ENCODE peak calls at places on chromosomes 2 and 18, in five cellular contexts. N, T, X, I and K are unnamed samples. For H3K4me1, the result is how much of the 10 kb centered on the place peaks cover.

GRCh38 chr2:85789271-85789670 is 35.5 kb downstream of the ATOH8 start:
- DNase-seq in N (no peak), T (no peak), X (no peak), I (no peak), K (no peak)

GRCh38 chr2:64804651-64805050 is 150.9 kb upstream of the SERTAD2 start:
- DNase-seq in N (no peak), T (no peak), X (peak), I (peak), K (no peak)

GRCh38 chr18:46411862-46412690 is 244.9 kb downstream of the LOXHD1 start:
- DNase-seq in N (peak), T (no peak), X (no peak), I (no peak), K (no peak)

GRCh38 chr2:170236639-170237037 is 58.7 kb downstream of the MYO3B start:
- DNase-seq in N (peak), T (no peak), X (no peak), I (no peak), K (no peak)

GRCh38 chr2:240836781-240837467 is 16.9 kb upstream of the KIF1A start:
- DNase-seq in N (no peak), T (no peak), X (peak), I (no peak), K (no peak)

GRCh38 chr18:78672862-78673446 is 306.7 kb upstream of the SALL3 start:
- DNase-seq in N (no peak), T (no peak), X (no peak), I (no peak), K (no peak)

GRCh38 chr2:62340981-62341624 is 145.2 kb downstream of the B3GNT2 start:
- DNase-seq in N (peak), T (no peak), X (no peak), I (peak), K (no peak)

GRCh38 chr2:177332041-177332991 is 60.3 kb upstream of the AGPS start:
- DNase-seq in N (peak), T (peak), X (peak), I (peak), K (peak)

GRCh38 chr18:56240405-56240804 is 398.0 kb downstream of the TXNL1 start:
- DNase-seq in N (no peak), T (no peak), X (peak), I (peak), K (no peak)

GRCh38 chr2:86337235-86338099 is at the start of gene REEP1:
- DNase-seq in N (peak), T (peak), X (no peak), I (peak), K (peak)

GRCh38 chr18:61290616-61291015 is 42.6 kb upstream of the CDH20 start:
- DNase-seq in N (peak), T (no peak), X (no peak), I (no peak), K (peak)

GRCh38 chr2:46097714-46098480 is 199.3 kb upstream of the EPAS1 start:
- DNase-seq in N (peak), T (no peak), X (peak), I (peak), K (peak)

GRCh38 chr2:240917009-240917683 is 11.0 kb downstream of the CROCC2 start:
- DNase-seq in N (no peak), T (no peak), X (no peak), I (no peak), K (no peak)

GRCh38 chr2:101986386-101986785 is 5.4 kb upstream of the IL1R2 start:
- DNase-seq in N (no peak), T (no peak), X (no peak), I (no peak), K (peak)

GRCh38 chr2:61793389-61793836 is 60.4 kb downstream of the FAM161A start:
- DNase-seq in N (peak), T (peak), X (peak), I (peak), K (peak)

GRCh38 chr2:236773206-236773605 is 203.6 kb downstream of the ACKR3 start:
- DNase-seq in N (no peak), T (no peak), X (no peak), I (no peak), K (no peak)
- H3K18ac ChIP-seq in N (no peak), T (peak), X (no peak), I (no peak), K (peak)

DNA sequence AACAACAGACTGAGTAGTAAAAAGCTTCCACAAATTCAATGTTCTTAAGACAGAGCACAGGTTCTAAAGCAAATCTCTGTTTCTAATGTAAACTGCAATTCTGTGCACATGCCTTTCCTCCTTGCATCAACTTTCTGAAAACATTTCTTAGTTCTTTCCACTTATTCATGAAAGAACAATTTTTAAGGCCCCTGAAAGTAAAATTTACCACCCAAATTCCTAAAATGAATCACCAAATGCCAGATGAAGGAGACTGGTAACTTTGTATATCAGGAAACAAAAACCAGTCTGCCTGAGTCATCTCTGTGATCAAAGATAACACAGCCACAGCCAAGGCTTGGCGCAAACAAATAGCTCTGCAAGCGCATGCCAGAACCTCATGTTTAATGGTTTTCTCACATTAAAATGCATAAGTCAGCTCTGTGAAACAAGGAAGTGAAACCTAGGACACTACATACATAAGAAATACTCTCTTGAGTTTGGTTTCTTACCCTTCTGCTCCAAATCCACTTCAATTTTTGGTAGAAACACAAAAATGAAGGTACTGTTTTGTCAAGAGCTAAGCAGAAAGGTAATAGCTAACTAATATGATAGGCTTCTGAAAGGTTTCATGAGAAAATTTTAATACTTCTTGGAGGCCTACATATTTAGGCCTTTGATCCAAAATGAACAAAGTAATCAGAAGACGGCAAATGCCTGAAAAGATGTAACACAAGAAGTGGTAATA is 169.4 kb downstream of the THADA start:
- DNase-seq in N (peak), T (no peak), X (peak), I (peak), K (peak)
- H3K4me1 ChIP-seq in N (under half), T (under half), X (under half), I (under half), K (under half)

GRCh38 chr2:42133771-42134195 is 35.4 kb upstream of the EML4 start:
- DNase-seq in N (peak), T (no peak), X (no peak), I (peak), K (no peak)

GRCh38 chr2:42129487-42129852 is 39.7 kb upstream of the EML4 start:
- DNase-seq in N (no peak), T (no peak), X (no peak), I (no peak), K (no peak)

GRCh38 chr2:42129947-42130346 is 39.2 kb upstream of the EML4 start:
- DNase-seq in N (no peak), T (no peak), X (no peak), I (no peak), K (no peak)

GRCh38 chr2:42132966-42133641 is 36.0 kb upstream of the EML4 start:
- DNase-seq in N (peak), T (peak), X (peak), I (peak), K (peak)

DNA sequence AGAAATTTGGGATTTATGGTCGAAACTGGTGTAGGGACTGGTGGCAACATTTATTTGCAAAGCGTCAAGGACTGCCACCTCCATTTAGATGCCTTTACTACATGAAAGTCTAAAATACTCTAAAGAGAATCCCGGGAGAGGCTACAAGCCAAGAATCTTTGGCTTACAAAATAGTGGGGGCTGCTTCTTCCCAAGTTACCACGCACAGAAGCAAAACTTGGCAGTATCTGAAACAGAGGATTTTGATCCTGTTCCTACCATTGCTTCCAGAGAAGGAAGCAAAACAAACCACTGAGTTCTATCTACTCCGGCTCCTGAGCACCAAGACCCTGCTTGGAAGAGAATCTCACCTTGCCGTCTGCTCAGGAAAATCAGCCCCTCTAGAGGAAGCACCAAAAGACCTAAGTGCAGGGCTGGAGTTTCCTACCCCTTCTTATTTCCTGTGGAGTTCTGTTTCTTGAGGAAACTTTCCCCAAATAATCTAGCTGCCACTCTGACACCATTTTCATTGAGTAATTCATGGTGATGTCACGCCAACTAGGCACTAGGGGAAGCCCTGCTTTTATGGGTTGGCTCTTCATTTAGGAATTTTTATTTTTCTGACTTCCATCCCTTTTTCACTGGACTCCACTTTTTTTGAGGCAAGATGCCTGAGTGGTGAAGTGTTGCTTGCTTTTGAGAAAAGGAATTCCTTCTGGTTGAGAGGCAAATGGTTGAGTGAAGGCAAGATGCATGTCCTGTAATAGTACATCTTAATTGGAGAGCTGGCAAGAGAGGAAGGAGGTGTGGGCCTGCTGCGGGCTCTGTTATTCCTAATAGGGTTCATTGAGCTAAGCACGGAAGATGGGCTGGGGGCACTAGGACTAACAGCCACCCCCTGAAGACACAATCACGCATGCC is 36.8 kb upstream of the EML4 start:
- DNase-seq in N (no peak), T (no peak), X (peak), I (peak), K (peak)
- H3K4me3 ChIP-seq in N (no peak), T (peak), X (no peak), I (no peak), K (no peak)

DNA sequence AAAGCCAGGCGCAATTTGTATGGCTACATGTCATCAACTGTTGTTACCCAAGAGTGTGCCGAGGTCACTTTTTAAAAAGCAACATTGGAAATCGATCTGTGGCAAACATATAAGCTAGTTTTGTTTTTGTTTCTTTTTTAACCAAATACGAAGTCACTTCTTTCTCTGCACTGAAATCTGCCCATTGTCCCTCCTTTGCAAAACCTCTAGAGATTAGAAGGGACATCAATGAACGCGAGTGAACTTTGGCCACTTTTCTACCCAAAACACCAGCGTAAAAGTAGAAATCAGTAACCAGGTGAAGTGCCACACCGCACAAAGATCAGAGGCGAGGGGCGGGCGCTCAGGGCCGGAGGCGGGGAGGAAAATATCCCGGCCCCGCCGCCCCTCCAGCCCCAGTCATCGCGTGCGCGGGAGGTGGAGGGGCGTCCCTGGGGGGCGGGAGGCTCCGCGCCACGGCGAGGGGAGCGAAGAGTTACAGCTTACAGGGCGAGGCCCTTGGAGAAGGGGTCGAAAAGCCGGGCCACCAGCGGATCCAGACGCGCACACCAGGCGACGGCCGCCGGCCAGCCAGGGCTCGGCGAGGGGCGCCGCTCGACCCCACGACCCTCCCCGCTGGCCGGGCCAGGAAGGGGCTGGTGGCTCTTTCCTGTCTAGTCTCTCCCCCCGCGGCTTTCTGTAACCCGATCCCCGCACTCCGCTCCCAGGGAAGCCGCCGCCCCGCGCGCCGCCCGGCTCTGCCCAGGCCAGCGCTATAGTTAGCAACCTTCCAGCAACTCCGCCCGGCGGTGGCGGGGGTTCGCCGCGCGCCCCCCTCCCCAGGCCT is 993 bp downstream of the RBMS1 start:
- DNase-seq in N (peak), T (peak), X (peak), I (peak), K (peak)
- H3K18ac ChIP-seq in N (peak), T (peak), X (peak), I (peak), K (peak)

DNA sequence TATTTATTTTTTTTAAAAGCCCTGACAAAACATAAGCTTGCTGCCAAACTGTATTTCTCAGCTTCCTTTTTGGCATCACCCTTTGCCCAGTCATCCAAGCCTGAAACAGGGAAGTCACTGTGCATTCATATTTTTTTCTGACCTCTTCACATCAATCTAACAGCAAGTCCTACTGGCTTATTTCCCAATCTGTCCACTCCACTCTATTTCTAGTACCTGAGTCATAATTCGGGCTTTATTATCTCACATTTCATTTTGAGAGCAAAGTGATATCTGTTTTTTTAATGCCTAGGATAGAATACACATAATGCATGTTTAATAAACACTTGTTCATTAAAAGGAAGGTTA is 5.1 kb downstream of the HNMT start:
- DNase-seq in N (no peak), T (no peak), X (peak), I (peak), K (peak)
- H3K4me1 ChIP-seq in N (under half), T (under half), X (under half), I (under half), K (under half)

GRCh38 chr2:206263959-206264603 is 10.4 kb upstream of the ZDBF2 start:
- DNase-seq in N (no peak), T (no peak), X (no peak), I (no peak), K (no peak)
- H3K4me3 ChIP-seq in N (no peak), T (no peak), X (no peak), I (no peak), K (no peak)

DNA sequence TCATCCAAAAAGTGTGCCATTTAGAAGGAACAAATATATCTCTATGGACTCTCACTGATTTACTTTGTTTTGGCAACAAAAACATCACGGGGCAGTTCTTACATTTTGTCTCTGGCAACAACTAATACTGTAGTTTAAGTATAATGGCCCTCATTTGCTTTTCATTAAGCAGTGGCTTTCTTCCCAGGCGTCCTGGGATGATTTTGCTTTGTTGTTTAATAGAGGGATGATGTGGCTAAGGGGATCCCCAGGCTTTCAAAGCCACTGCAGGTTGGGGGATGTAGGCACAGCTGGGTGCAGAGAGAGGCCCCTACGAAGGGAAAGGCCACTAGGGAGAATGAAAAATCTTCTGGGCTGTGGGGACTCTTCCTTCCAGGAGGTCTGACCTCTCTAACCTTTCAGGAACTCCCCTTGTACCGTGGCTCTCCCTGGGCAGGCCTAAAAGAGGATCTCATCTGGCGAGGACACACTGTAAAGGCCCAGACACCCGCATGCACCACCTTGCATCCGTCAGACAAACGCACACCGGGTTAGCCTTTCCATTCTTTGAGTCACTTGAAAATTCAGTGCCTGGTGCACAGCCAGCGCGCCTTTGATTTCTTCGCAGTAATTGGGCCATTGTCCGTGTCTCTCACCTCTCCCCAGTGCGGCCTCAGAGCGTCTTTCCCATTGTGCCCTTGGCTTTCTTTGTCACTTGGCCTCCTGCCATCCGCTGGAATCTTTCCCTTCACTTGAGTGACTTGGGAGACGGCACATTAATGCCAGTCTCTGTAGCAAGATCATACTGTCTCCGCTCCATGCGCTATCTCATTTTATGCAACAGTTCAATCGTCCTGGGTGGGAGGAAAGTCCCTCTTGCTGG is 40.3 kb upstream of the AFF3 start:
- DNase-seq in N (peak), T (peak), X (peak), I (no peak), K (no peak)
- H3K18ac ChIP-seq in N (peak), T (peak), X (no peak), I (no peak), K (no peak)

GRCh38 chr2:16656087-16656486 is 9.5 kb downstream of the CYRIA start:
- DNase-seq in N (no peak), T (no peak), X (no peak), I (no peak), K (no peak)
- H3K4me1 ChIP-seq in N (under half), T (under half), X (under half), I (under half), K (under half)

GRCh38 chr2:30267161-30267568 is 35.8 kb downstream of the LBH start:
- DNase-seq in N (peak), T (no peak), X (no peak), I (no peak), K (no peak)

GRCh38 chr2:30266051-30266621 is 34.8 kb downstream of the LBH start:
- DNase-seq in N (no peak), T (no peak), X (no peak), I (peak), K (no peak)

GRCh38 chr2:30267576-30267975 is 36.2 kb downstream of the LBH start:
- DNase-seq in N (no peak), T (no peak), X (no peak), I (no peak), K (no peak)

GRCh38 chr2:30265441-30266015 is 34.2 kb downstream of the LBH start:
- DNase-seq in N (no peak), T (no peak), X (peak), I (peak), K (no peak)

DNA sequence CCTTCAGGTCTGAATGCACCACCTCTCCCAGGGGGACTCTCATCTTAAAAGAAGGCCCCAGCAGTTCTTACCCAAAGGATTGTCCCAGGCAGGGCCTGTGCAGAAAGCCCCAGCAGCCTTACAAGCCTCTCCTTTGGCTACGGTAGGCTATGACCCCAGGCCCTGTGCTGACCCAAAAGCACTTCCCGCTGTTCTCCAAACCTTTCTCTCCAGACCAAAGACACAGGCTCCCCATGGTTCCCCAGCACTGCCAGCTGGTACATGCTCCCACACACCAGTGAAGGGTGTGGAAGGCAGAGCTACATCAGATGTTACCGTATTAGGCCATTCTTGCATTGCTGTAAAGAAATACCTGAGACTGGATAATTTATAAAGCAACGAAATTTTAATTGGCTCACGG is 35.4 kb downstream of the LBH start:
- DNase-seq in N (no peak), T (no peak), X (no peak), I (no peak), K (no peak)
- H3K4me3 ChIP-seq in N (no peak), T (no peak), X (no peak), I (no peak), K (no peak)

GRCh38 chr2:12763486-12763885 is 46.8 kb downstream of the TRIB2 start:
- DNase-seq in N (no peak), T (no peak), X (no peak), I (no peak), K (no peak)

GRCh38 chr2:12764075-12764722 is 47.5 kb downstream of the TRIB2 start:
- DNase-seq in N (no peak), T (no peak), X (peak), I (no peak), K (no peak)

GRCh38 chr2:12765203-12765602 is 48.5 kb downstream of the TRIB2 start:
- DNase-seq in N (no peak), T (no peak), X (peak), I (peak), K (no peak)

GRCh38 chr2:12767541-12767940 is 50.8 kb downstream of the TRIB2 start:
- DNase-seq in N (no peak), T (no peak), X (no peak), I (no peak), K (no peak)

DNA sequence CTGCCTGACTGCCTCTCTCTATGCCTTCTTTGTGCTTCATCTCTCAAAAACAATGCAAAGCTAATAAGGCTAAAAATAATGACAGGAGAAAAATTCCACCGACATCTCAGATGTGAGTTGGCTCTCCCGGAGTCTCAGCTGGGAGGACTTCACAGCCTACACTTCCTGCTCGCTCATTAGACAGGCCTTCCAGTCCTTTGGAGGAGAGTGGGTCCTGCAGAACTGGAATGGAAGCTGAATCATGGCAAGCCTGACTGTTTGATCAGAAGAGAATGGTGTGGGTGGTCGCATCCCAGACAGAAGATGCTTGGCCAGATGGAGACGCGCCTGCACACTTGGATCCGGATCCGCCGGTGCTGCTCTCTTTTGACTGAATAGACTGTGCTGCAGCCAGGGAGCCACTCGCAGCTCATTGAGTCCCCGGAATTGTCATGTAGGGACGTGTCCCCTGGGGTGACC is 49.7 kb downstream of the TRIB2 start:
- DNase-seq in N (no peak), T (no peak), X (peak), I (no peak), K (no peak)
- H3K18ac ChIP-seq in N (no peak), T (peak), X (peak), I (peak), K (no peak)